ENCODE peak calls at places on chromosomes 2 and 18, in four cellular contexts. Y is psoas muscle, G is ovary, J is left lung. T is an unnamed sample. For H3K27me3, the result is how much of the 10 kb centered on the place peaks cover.

GRCh38 chr2:241772063-241772499 is 4.5 kb upstream of the GAL3ST2 start:
- DNase-seq in Y (no peak), G (no peak), J (no peak), T (no peak)

GRCh38 chr2:148162860-148163259 is 142.0 kb downstream of the MBD5 start:
- DNase-seq in J (no peak), Y (no peak), G (no peak), T (no peak)

GRCh38 chr2:232492963-232493700 is 5.5 kb upstream of the ECEL1 start:
- DNase-seq in Y (no peak), J (peak), G (peak), T (no peak)

GRCh38 chr2:236309669-236310029 is 45.4 kb upstream of the ASB18 start:
- DNase-seq in J (no peak), Y (no peak), G (no peak), T (no peak)

GRCh38 chr2:164205347-164205746 is 415.9 kb downstream of the GRB14 start:
- DNase-seq in G (no peak), Y (no peak), J (no peak), T (no peak)

GRCh38 chr2:197205590-197206215 is 104.9 kb downstream of the ANKRD44 start:
- DNase-seq in Y (no peak), J (no peak), G (no peak), T (no peak)

GRCh38 chr2:39437522-39438296 is 624 bp upstream of the MAP4K3 start:
- DNase-seq in G (peak), J (peak), Y (peak), T (peak)

GRCh38 chr18:26307161-26307773 is 81.0 kb downstream of the TAF4B start:
- DNase-seq in G (no peak), J (no peak), Y (no peak), T (no peak)

GRCh38 chr2:25582079-25582830 is 91.1 kb downstream of the DTNB start:
- DNase-seq in J (no peak), Y (no peak), G (no peak), T (no peak)

GRCh38 chr18:65876310-65876709 is 125.5 kb downstream of the CDH7 start:
- DNase-seq in Y (no peak), J (no peak), G (no peak), T (no peak)

GRCh38 chr2:228474466-228474865 is 293.0 kb upstream of the SPHKAP start:
- DNase-seq in J (no peak), G (no peak), Y (no peak), T (no peak)

GRCh38 chr2:223826995-223827394 is 10.4 kb downstream of the AP1S3 start:
- DNase-seq in Y (no peak), G (no peak), J (no peak), T (no peak)

GRCh38 chr2:223822818-223823217 is 14.6 kb downstream of the AP1S3 start:
- DNase-seq in J (no peak), Y (no peak), G (no peak), T (no peak)

GRCh38 chr2:223820549-223820948 is 16.8 kb downstream of the AP1S3 start:
- DNase-seq in G (no peak), J (no peak), Y (no peak), T (no peak)

GRCh38 chr2:223828314-223828713 is 9.1 kb downstream of the AP1S3 start:
- DNase-seq in G (no peak), J (no peak), Y (no peak), T (no peak)

GRCh38 chr2:223824301-223824700 is 13.1 kb downstream of the AP1S3 start:
- DNase-seq in J (no peak), G (no peak), Y (no peak), T (no peak)
- H3K4me3 ChIP-seq in J (no peak), G (no peak), Y (no peak), T (no peak)

GRCh38 chr2:176181551-176181950 is 6.9 kb upstream of the HOXD1 start:
- DNase-seq in J (no peak), G (no peak), Y (no peak), T (no peak)

GRCh38 chr2:176187306-176188217 is 906 bp upstream of the HOXD1 start:
- DNase-seq in J (no peak), G (no peak), Y (no peak), T (no peak)

GRCh38 chr2:176186024-176186423 is 2.4 kb upstream of the HOXD1 start:
- DNase-seq in G (no peak), J (no peak), Y (no peak), T (no peak)

GRCh38 chr2:176182671-176183070 is 5.8 kb upstream of the HOXD1 start:
- DNase-seq in Y (no peak), G (no peak), J (no peak), T (no peak)

GRCh38 chr2:176184749-176185148 is 3.7 kb upstream of the HOXD1 start:
- DNase-seq in Y (no peak), G (no peak), J (no peak), T (no peak)
- H3K27me3 ChIP-seq in Y (under half), G (under half), J (under half), T (half or more)

GRCh38 chr18:31657823-31658669 is 26.3 kb downstream of the B4GALT6 start:
- DNase-seq in J (no peak), G (no peak), Y (no peak), T (no peak)
- H3K4me3 ChIP-seq in J (no peak), G (no peak), Y (peak), T (no peak)

DNA sequence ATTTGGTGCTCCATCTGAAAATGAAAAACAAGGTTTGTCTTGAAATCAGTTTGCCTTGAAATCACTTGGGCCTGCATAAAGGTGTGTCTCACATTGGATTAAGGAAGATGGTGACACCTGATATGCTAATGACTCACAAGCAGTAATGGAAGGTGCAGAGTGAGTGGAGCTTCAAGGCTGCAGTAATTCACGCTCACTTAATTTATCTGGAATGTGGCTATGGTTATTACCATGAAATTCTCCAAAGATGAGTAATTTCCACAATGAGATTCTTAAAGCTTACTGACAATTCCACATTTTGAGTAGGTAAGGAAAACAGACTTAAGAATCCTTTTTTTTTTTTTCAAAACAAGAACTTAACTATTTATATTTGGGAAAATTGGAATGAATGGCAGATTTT is 156.8 kb downstream of the PAX3 start:
- DNase-seq in Y (no peak), J (no peak), G (no peak), T (no peak)
- H3K27me3 ChIP-seq in Y (under half), J (under half), G (under half), T (under half)

DNA sequence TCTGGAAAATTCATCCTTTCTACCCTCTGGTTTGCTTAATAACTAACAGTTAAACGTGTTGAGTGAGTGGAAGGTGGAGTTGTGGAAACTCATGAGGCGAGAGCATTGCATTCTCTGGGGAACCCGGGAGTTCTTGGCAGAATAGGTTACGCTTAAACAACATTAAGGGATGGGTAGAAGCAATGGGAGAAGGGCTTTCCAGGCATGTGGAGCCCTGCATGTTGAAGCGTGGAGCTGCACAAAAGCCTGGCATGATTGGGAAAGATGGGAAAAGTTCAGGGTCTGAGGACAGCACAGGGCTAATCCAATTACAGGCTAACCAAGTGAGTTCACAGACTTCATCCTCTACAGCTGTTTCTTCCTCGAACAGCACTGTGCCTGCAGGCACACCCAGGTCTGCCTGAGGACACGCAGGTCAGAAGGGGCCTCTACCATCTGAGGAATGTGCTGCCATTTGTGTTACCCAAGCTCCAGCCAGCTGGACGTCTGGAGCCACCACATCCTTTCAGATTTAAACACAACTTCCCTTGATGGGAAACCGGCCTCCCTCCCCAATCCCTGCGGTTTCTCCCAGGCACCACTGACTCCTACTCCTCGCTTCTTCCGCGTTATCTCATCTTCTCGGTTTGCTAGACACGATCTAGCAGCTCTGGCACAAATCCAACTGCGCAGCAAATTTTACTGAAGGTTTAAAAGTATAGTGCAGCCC is 164.2 kb downstream of the ANTXR1 start:
- DNase-seq in J (peak), Y (peak), G (peak), T (peak)
- H3K4me3 ChIP-seq in J (no peak), Y (peak), G (no peak), T (peak)

DNA sequence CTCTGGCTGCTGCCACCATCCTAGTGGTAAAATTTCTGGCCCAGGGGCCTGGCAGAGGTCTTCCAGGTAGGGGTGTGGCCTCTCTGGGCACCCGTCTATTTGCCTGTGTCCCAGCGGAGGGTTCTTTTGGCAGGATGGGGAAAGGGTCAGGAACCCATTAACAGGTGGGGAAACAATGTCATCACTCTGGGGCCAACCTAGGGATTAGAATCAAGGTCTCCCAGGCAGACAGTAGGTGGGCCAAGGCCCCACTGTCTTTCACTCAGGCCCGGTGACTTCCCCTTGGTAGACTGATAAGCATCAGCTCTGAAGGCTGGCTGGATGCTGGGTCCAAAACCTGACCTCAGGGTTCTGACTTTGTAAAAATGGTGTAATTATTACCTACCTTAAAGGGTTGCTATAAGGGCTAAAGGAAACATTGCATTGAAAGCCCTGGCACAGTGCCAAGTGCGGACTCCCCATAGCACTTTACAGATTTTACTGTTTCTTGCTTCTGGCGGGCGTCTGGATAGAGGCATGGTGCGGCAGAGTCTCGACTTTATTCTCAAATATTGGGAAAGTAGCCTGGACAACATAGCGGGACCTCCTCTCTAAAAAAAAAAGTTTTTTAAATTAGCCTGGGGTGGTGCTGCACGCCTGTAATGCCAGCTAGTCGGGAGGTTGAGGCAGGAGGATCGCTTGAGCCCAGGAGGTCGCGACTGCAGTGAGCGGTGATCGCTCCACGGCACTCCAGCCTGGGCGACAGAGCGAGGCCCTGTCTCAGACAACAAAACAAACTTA is 2.2 kb downstream of the LBX2 start:
- DNase-seq in G (no peak), Y (no peak), J (peak), T (no peak)
- H3K27me3 ChIP-seq in G (under half), Y (half or more), J (under half), T (half or more)

DNA sequence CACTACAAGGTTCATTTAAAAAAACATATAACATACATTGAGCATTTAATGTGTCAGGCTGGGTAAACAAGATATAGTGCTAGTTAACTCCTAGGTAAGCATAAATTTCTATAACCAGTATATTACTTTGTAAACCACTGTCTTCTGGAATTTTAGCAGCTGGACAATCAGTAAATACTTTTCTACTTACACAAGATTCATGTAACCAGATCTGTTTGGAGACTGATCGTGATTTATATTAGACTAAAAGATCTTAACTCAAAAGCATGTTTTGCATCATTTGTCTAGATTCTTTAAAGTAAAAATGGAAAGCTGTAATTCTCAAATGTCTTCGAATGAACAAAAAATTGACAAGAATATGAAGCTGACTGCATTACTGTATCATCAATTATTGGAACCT is 941 bp upstream of the SGO2 start:
- DNase-seq in J (no peak), Y (no peak), G (no peak), T (no peak)
- H3K4me3 ChIP-seq in J (peak), Y (peak), G (no peak), T (peak)

T was measured in left ventricle myocardium inferior.